ENCODE peak calls at places on chromosome 10, in seven cellular contexts. Y, W, R, P, E, I and M are unnamed samples.

GRCh38 chr10:31816318-31816717 is 112.3 kb downstream of the ARHGAP12 start:
- DNase-seq in Y (no peak), W (no peak), R (no peak), P (no peak), E (no peak), I (peak), M (no peak)

GRCh38 chr10:88293073-88293472 is 290.0 kb downstream of the RNLS start:
- DNase-seq in Y (no peak), W (no peak), R (no peak), P (no peak), E (no peak), I (peak), M (no peak)

GRCh38 chr10:61902448-61903183 is 1.1 kb downstream of the ARID5B start:
- DNase-seq in Y (peak), W (peak), R (peak), P (peak), E (peak), I (peak), M (peak)

GRCh38 chr10:102118867-102119266 is 1.3 kb downstream of the LDB1 start:
- DNase-seq in Y (no peak), W (peak), R (no peak), P (peak), E (peak), I (no peak), M (no peak)

GRCh38 chr10:132452216-132452650 is 55.2 kb downstream of the PWWP2B start:
- DNase-seq in Y (no peak), W (no peak), R (no peak), P (peak), E (no peak), I (no peak), M (no peak)

GRCh38 chr10:132841254-132841975 is 55.5 kb upstream of the NKX6-2 start:
- DNase-seq in Y (no peak), W (no peak), R (no peak), P (no peak), E (no peak), I (no peak), M (no peak)

GRCh38 chr10:19659920-19660655 is 156.1 kb upstream of the PLXDC2 start:
- DNase-seq in Y (no peak), W (no peak), R (no peak), P (no peak), E (no peak), I (peak), M (no peak)

GRCh38 chr10:29784175-29784773 is 149.5 kb upstream of the SVIL start:
- DNase-seq in Y (peak), W (peak), R (peak), P (no peak), E (peak), I (peak), M (no peak)

GRCh38 chr10:110912374-110912773 is 6.6 kb downstream of the BBIP1 start:
- DNase-seq in Y (no peak), W (no peak), R (no peak), P (no peak), E (no peak), I (peak), M (no peak)

GRCh38 chr10:118629211-118629610 is 33.8 kb upstream of the PRLHR start:
- DNase-seq in Y (no peak), W (no peak), R (no peak), P (no peak), E (no peak), I (no peak), M (no peak)

GRCh38 chr10:68027429-68027828 is 47.7 kb downstream of the HERC4 start:
- DNase-seq in Y (no peak), W (no peak), R (no peak), P (no peak), E (no peak), I (no peak), M (no peak)

GRCh38 chr10:93152136-93152535 is 78.4 kb downstream of the CYP26A1 start:
- DNase-seq in Y (no peak), W (no peak), R (peak), P (no peak), E (no peak), I (peak), M (no peak)

GRCh38 chr10:115295213-115295805 is 202.1 kb downstream of the ATRNL1 start:
- DNase-seq in Y (no peak), W (no peak), R (no peak), P (no peak), E (no peak), I (no peak), M (no peak)

GRCh38 chr10:9243861-9244515 is 1189.5 kb downstream of the GATA3 start:
- DNase-seq in Y (no peak), W (no peak), R (no peak), P (no peak), E (no peak), I (peak), M (no peak)

GRCh38 chr10:47030191-47030698 is 119.0 kb downstream of the PTPN20 start:
- DNase-seq in Y (no peak), W (peak), R (no peak), P (peak), E (peak), I (no peak), M (no peak)

GRCh38 chr10:32171213-32171612 is 115.0 kb upstream of the KIF5B start:
- DNase-seq in Y (no peak), W (no peak), R (peak), P (no peak), E (no peak), I (no peak), M (no peak)

GRCh38 chr10:57791546-57791945 is 476.1 kb downstream of the IPMK start:
- DNase-seq in Y (no peak), W (no peak), R (no peak), P (no peak), E (no peak), I (no peak), M (no peak)

GRCh38 chr10:97708976-97709745 is 4.4 kb upstream of the MARVELD1 start:
- DNase-seq in Y (peak), W (peak), R (peak), P (peak), E (peak), I (peak), M (peak)

DNA sequence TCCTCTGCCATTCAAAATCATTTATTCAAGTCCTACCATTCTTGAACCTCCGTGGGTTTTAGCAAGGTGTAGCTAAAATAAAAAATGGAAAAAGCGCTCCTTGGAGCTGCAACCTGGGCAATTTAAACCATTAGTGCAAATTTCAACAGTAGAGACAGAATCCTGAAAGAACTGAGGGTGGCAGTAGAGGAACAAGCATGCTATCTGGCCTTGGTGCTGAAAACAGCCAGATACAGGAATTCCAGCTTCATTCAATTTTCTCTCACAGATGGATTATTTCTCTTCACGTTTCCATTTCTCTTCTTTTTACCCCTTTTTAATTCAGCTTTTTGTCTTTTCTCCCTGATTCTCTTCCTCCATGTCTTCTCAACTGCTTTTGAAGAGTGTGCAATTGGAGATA is 77.7 kb downstream of the OTUD1 start:
- DNase-seq in Y (peak), W (no peak), R (no peak), P (no peak), E (no peak), I (peak), M (no peak)
- TF ChIP-seq CTCF in Y (peak), W (no peak), R (peak), P (peak), E (no peak), I (peak), M (peak)

GRCh38 chr10:69761320-69761719 is 40.4 kb upstream of the COL13A1 start:
- DNase-seq in Y (no peak), W (no peak), R (no peak), P (no peak), E (no peak), I (no peak), M (no peak)

GRCh38 chr10:69768386-69768785 is 33.3 kb upstream of the COL13A1 start:
- DNase-seq in Y (no peak), W (no peak), R (no peak), P (no peak), E (no peak), I (no peak), M (no peak)

GRCh38 chr10:69769395-69769989 is 32.2 kb upstream of the COL13A1 start:
- DNase-seq in Y (peak), W (peak), R (peak), P (peak), E (no peak), I (peak), M (no peak)

DNA sequence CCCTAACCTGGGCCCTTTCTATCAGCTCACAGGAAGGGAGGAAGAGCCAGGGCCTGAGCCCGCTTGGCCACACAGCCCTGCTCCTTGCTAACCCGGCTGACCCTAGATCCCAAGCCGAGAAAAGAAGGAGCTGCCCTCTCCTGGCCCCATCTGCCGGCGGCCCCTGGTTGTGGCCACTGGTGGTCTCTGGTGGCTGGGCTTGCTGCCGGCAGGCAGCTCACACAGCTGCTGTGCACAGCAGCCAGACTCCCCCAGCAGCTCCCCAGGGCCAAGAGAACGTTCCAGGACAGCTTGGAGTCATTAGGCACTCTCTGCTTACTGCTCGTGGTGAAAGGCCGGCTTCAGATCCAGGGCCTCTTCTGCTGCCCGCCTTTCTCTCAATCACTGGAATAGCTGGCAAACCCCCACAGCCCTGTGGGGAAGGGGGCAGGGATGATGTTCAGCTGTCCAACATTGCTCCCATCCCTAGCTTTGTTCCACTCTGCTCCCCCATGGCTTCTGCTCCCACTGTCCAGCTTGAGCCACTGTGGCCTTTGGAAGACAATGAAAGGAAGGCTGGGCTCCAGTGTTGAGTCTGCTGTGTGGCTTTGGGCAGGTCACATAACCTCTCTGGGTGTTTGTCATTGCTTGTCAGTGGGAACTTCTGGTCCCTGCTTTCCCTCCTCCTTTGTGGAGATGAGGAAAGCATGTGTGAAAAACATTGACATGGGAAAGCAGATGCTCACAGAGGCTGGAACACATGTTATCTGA is 35.4 kb upstream of the COL13A1 start:
- DNase-seq in Y (no peak), W (no peak), R (no peak), P (peak), E (no peak), I (no peak), M (no peak)
- H3K27ac ChIP-seq in Y (no peak), W (no peak), R (no peak), P (no peak), E (no peak), I (no peak), M (no peak)

DNA sequence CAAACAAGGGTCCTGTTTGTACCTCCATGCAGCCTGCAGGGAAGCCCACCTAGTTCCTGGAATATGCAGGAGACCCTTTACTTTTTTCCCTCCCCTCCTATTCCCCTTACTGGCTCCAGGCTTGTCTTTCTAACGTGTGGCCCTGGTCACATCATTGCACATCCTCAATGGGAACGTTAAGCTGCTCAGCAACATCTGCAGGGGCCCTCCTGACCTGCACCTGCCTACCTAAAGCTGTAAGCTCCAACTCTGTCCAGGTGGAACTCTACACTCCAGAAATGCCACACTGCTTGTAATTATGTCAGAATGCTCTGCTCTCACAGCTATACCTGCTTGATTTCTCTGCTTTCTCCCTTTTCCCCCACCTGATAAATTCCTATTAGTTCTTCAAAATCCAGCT is 72.1 kb downstream of the ARMC3 start:
- DNase-seq in Y (no peak), W (no peak), R (no peak), P (no peak), E (no peak), I (no peak), M (no peak)
- TF ChIP-seq CTCF in Y (no peak), W (no peak), R (no peak), P (no peak), E (no peak), I (no peak), M (no peak)

GRCh38 chr10:76559889-76560215 is 1077.8 kb downstream of the KCNMA1 start:
- DNase-seq in Y (no peak), W (no peak), R (no peak), P (no peak), E (no peak), I (peak), M (no peak)
- H3K27ac ChIP-seq in Y (no peak), W (peak), R (no peak), P (no peak), E (peak), I (no peak), M (no peak)

GRCh38 chr10:124339951-124340760 is 78.6 kb downstream of the OAT start:
- DNase-seq in Y (peak), W (peak), R (no peak), P (no peak), E (no peak), I (peak), M (no peak)
- TF ChIP-seq CTCF in Y (no peak), W (no peak), R (no peak), P (no peak), E (no peak), I (no peak), M (no peak)